ENCODE peak calls at places on chromosome 13, in five cellular contexts. T is foreskin fibroblast, C is lower leg skin, D is fibroblast of mammary gland, U is skeletal muscle cell. J is an unnamed sample.

GRCh38 chr13:100542546-100543156 is 45.9 kb downstream of the GGACT start:
- DNase-seq in T (peak; percentile 45), C (peak; percentile 76), D (peak; percentile 71), U (peak; percentile 36), J (peak; percentile 18)

GRCh38 chr13:28778308-28779215 is 41.6 kb upstream of the MTUS2 start:
- DNase-seq in T (no peak), C (no peak), D (no peak), U (no peak), J (no peak)

GRCh38 chr13:23750383-23751121 is 138.6 kb downstream of the MIPEP start:
- DNase-seq in T (no peak), C (no peak), D (peak; percentile 60), U (peak; percentile 79), J (no peak)

GRCh38 chr13:97978661-97979450 is 25.4 kb downstream of the IPO5 start:
- DNase-seq in T (peak; percentile 16), C (no peak), D (peak; percentile 27), U (no peak), J (no peak)

GRCh38 chr13:111076156-111077013 is 38.7 kb upstream of the ARHGEF7 start:
- DNase-seq in T (no peak), C (no peak), D (no peak), U (no peak), J (no peak)

GRCh38 chr13:84645196-84646071 is 763.2 kb upstream of the SLITRK1 start:
- DNase-seq in T (peak; percentile 28), C (no peak), D (peak; percentile 25), U (no peak), J (no peak)

GRCh38 chr13:113445791-113446487 is 7.3 kb downstream of the ADPRHL1 start:
- DNase-seq in T (no peak), C (peak; percentile 82), D (no peak), U (no peak), J (no peak)

GRCh38 chr13:40170091-40170490 is 496.4 kb downstream of the FOXO1 start:
- DNase-seq in T (no peak), C (no peak), D (peak; percentile 38), U (no peak), J (no peak)

GRCh38 chr13:41614671-41615519 is 157.5 kb downstream of the RGCC start:
- DNase-seq in T (peak; percentile 70), C (no peak), D (peak; percentile 76), U (no peak), J (no peak)

GRCh38 chr13:110447058-110447511 is 114.4 kb downstream of the RAB20 start:
- DNase-seq in T (peak; percentile 59), C (peak; percentile 82), D (peak; percentile 95), U (no peak), J (no peak)

GRCh38 chr13:67549331-67549730 is 319.2 kb upstream of the PCDH9 start:
- DNase-seq in T (peak; percentile 33), C (no peak), D (peak; percentile 68), U (peak; percentile 71), J (no peak)

GRCh38 chr13:81639984-81640582 is 1299.2 kb upstream of the SPRY2 start:
- DNase-seq in T (no peak), C (no peak), D (no peak), U (no peak), J (no peak)

GRCh38 chr13:51781246-51782022 is 22.5 kb downstream of the DHRS12 start:
- DNase-seq in T (no peak), C (no peak), D (no peak), U (no peak), J (no peak)

GRCh38 chr13:85806553-85807175 is 7.4 kb upstream of the SLITRK6 start:
- DNase-seq in T (peak; percentile 17), C (no peak), D (peak; percentile 63), U (peak; percentile 7), J (peak; percentile 12)

GRCh38 chr13:59038824-59039223 is 1124.9 kb downstream of the DIAPH3 start:
- DNase-seq in T (no peak), C (no peak), D (no peak), U (peak; percentile 13), J (no peak)

GRCh38 chr13:107376393-107377085 is 808.6 kb upstream of the ARGLU1 start:
- DNase-seq in T (no peak), C (no peak), D (no peak), U (no peak), J (no peak)

GRCh38 chr13:78820541-78820940 is 161.6 kb upstream of the OBI1 start:
- DNase-seq in T (no peak), C (no peak), D (no peak), U (no peak), J (no peak)

GRCh38 chr13:99305180-99305965 is 1.8 kb downstream of the GPR183 start:
- DNase-seq in T (no peak), C (no peak), D (no peak), U (no peak), J (no peak)

GRCh38 chr13:99301913-99302636 is 5.1 kb downstream of the GPR183 start:
- DNase-seq in T (no peak), C (no peak), D (no peak), U (no peak), J (no peak)

GRCh38 chr13:99302637-99303505 is 4.3 kb downstream of the GPR183 start:
- DNase-seq in T (no peak), C (no peak), D (no peak), U (no peak), J (no peak)

GRCh38 chr13:99303863-99304521 is 3.2 kb downstream of the GPR183 start:
- DNase-seq in T (no peak), C (peak; percentile 85), D (no peak), U (no peak), J (no peak)

DNA sequence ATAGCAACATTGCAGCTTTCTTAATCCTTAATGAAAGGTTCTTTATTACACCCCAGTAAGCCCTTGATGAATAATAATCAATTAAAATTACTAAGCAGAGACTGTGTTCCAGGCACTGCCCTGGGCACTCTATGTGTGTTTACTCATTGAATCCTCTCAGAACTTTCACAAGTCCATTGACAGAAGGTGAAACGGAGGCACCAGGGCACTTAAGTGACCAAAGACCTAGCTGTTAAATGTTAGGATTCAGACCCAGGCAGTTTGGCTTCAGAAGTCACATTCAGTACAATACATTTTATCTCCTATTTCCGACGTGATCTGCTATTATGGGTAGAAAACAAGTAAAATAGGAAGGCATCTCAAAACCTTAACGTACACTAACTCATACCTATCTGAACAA is 2.7 kb downstream of the GPR183 start:
- DNase-seq in T (no peak), C (no peak), D (no peak), U (no peak), J (no peak)
- H3K4me3 ChIP-seq in T (no peak overlapping the region), C (no peak overlapping the region), D (no peak overlapping the region), U (no peak overlapping the region), J (peak overlapping the region; percentile 77)

DNA sequence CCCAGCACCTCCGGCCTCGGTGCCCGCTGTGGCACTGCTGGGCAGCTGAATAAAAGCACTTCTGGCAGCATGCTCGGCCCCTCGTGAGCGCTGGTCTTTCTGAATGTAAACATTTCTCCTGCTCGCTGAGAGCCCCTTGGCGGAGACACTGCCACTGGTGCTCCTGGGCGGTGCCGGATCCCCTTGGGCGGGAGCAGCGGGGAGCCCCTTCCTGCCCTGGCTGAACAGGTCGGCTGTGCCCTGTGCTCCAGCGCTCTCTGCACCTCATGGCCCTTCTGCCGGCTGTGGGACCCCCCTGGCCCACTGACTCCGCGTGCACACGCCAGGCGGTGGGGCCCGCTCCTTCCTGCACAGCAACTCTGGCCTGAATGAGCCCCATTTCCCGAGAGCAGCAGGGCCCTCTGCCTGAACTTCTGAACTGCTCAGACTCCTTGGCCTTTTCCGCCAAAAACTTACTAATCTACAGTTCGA is 14.0 kb downstream of the RB1 start:
- DNase-seq in T (no peak), C (no peak), D (no peak), U (no peak), J (no peak)
- H3K4me3 ChIP-seq in T (no peak overlapping the region), C (no peak overlapping the region), D (no peak overlapping the region), U (no peak overlapping the region), J (no peak overlapping the region)

DNA sequence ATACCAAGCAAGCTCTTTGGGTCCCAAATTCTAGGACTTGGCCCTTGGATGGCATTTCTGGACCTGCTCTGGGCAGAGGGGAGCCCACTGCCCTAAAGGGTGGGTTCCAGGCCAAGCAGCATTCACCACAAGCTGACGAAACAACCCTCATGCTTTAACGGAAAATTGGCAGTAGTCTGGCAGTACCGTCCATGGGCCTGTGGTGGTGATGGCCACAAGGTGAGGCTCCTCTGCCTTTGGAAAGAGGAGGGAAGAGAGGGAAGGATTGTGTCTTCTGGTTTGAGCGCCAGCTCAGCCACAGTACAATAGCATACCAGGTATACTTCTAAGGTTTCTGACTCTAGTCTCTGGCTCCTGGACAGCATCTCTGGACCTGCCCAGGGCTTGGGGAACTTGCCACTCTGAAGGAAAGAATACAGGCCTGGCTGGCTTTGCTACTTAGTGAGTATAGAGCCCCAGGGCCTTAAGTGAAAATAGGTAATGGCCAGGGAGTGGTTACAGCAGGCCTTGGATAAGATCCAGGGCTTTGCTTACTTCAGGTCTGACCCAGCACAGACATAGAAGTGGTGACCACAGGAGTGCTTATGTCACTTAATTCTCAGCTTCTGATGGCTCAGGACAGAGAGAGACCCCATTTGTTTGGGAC is 595.5 kb downstream of the LMO7 start:
- DNase-seq in T (no peak), C (no peak), D (no peak), U (no peak), J (no peak)
- H3K4me3 ChIP-seq in T (no peak overlapping the region), C (no peak overlapping the region), D (no peak overlapping the region), U (no peak overlapping the region), J (no peak overlapping the region)

GRCh38 chr13:52994051-52994450 is 34.6 kb upstream of the OLFM4 start:
- DNase-seq in T (no peak), C (no peak), D (no peak), U (no peak), J (no peak)
- H3K4me3 ChIP-seq in T (no peak overlapping the region), C (no peak overlapping the region), D (no peak overlapping the region), U (no peak overlapping the region), J (no peak overlapping the region)

J was measured in HL-60.